ENCODE peak calls at places on chromosomes 4 and X, in seven cellular contexts. L is NCI-H510A, E is M059J, X is small intestine, H is GM23248, M is RCC 7860, Y is GM18507. A is an unnamed sample.

GRCh38 chr4:156505341-156505955 is 466.2 kb downstream of the PDGFC start:
- DNase-seq in X (no peak), H (no peak), E (no peak), Y (no peak), M (no peak), L (no peak), A (no peak)

GRCh38 chr4:117370944-117371665 is 285.7 kb upstream of the TRAM1L1 start:
- DNase-seq in Y (no peak), X (no peak), L (no peak), H (no peak), E (no peak), M (no peak), A (no peak)

GRCh38 chr4:186881521-186882220 is 158.0 kb upstream of the FAT1 start:
- DNase-seq in L (no peak), E (peak), X (no peak), M (peak), Y (no peak), H (peak), A (no peak)

GRCh38 chr4:168864831-168865541 is 145.1 kb downstream of the CBR4 start:
- DNase-seq in X (no peak), M (no peak), L (no peak), E (peak), H (peak), Y (no peak), A (no peak)

GRCh38 chrX:136806891-136807410 is 26.2 kb upstream of the ARHGEF6 start:
- DNase-seq in L (no peak), X (no peak), H (no peak), M (no peak), Y (no peak), E (no peak), A (no peak)

GRCh38 chrX:100648601-100649417 is 4.8 kb downstream of the SRPX2 start:
- DNase-seq in H (peak), L (no peak), Y (no peak), E (peak), X (peak), M (no peak), A (peak)

GRCh38 chrX:77398341-77398740 is 48.8 kb upstream of the FGF16 start:
- DNase-seq in E (no peak), X (no peak), M (no peak), Y (no peak), H (no peak), L (no peak), A (no peak)

GRCh38 chr4:41678086-41678485 is 70.4 kb downstream of the PHOX2B start:
- DNase-seq in L (no peak), X (no peak), Y (no peak), H (peak), E (peak), M (no peak), A (no peak)

GRCh38 chr4:23814606-23815005 is 75.2 kb downstream of the PPARGC1A start:
- DNase-seq in L (no peak), M (no peak), X (no peak), Y (no peak), E (no peak), H (no peak), A (no peak)

GRCh38 chr4:158371158-158371557 is 150.5 kb upstream of the RXFP1 start:
- DNase-seq in Y (no peak), E (peak), X (no peak), L (no peak), M (no peak), H (peak), A (no peak)

GRCh38 chrX:150486011-150486410 is 82.4 kb upstream of the MTM1 start:
- DNase-seq in L (no peak), Y (no peak), E (peak), X (peak), H (peak), M (no peak), A (peak)

GRCh38 chr4:4308800-4309441 is 18.9 kb downstream of the ZBTB49 start:
- DNase-seq in E (peak), X (no peak), M (peak), H (peak), Y (no peak), L (no peak), A (peak)

GRCh38 chrX:46549914-46550313 is 4.7 kb upstream of the ZNF674 start:
- DNase-seq in H (no peak), Y (no peak), L (no peak), E (no peak), X (no peak), M (no peak), A (no peak)

GRCh38 chr4:64824591-64824990 is 415.3 kb upstream of the TECRL start:
- DNase-seq in M (no peak), L (no peak), X (no peak), H (no peak), E (no peak), Y (no peak), A (no peak)

GRCh38 chr4:149140841-149141240 is 674.8 kb downstream of the IQCM start:
- DNase-seq in M (no peak), H (no peak), L (no peak), Y (no peak), X (no peak), E (no peak), A (no peak)

GRCh38 chr4:4763815-4764202 is 95.7 kb upstream of the MSX1 start:
- DNase-seq in Y (no peak), M (no peak), L (no peak), E (no peak), H (peak), X (no peak), A (no peak)

GRCh38 chr4:186657766-186658165 is 65.9 kb downstream of the FAT1 start:
- DNase-seq in E (peak), M (no peak), X (no peak), Y (no peak), L (no peak), H (peak), A (no peak)

GRCh38 chr4:3210467-3210866 is 38.5 kb upstream of the MSANTD1 start:
- DNase-seq in L (no peak), Y (no peak), E (no peak), X (no peak), H (no peak), M (no peak), A (peak)

GRCh38 chr4:56531823-56532222 is 26.2 kb downstream of the ARL9 start:
- DNase-seq in Y (no peak), X (peak), E (no peak), M (no peak), L (no peak), H (peak), A (no peak)

GRCh38 chrX:40012039-40012799 is 85.5 kb downstream of the BCOR start:
- DNase-seq in H (peak), Y (no peak), E (peak), M (no peak), X (peak), L (no peak), A (peak)

GRCh38 chr4:8090312-8090711 is 68.3 kb downstream of the ABLIM2 start:
- DNase-seq in X (peak), M (peak), L (no peak), Y (no peak), E (peak), H (peak), A (no peak)

GRCh38 chrX:154382483-154383069 is 3.5 kb downstream of the EMD start:
- DNase-seq in Y (no peak), M (no peak), E (no peak), L (no peak), X (no peak), H (no peak), A (no peak)

GRCh38 chr4:41209187-41209586 is 5.2 kb downstream of the APBB2 start:
- DNase-seq in Y (no peak), M (no peak), E (peak), H (no peak), L (no peak), X (peak), A (no peak)

GRCh38 chrX:17738002-17738713 is 865 bp downstream of the SCML1 start:
- DNase-seq in E (peak), H (peak), L (peak), M (peak), Y (no peak), X (peak), A (peak)

GRCh38 chr4:1520145-1520661 is 114.0 kb upstream of the NKX1-1 start:
- DNase-seq in M (no peak), Y (no peak), H (no peak), E (no peak), X (no peak), L (no peak), A (no peak)

GRCh38 chrX:10414872-10415703 is 205.3 kb downstream of the MID1 start:
- DNase-seq in Y (no peak), M (peak), L (no peak), E (peak), H (peak), X (no peak), A (no peak)

GRCh38 chr4:2249526-2249991 is 7.6 kb upstream of the HAUS3 start:
- DNase-seq in L (no peak), E (no peak), X (no peak), M (no peak), H (no peak), Y (no peak), A (no peak)

GRCh38 chrX:149631293-149632165 is at the start of gene TMEM185A:
- DNase-seq in H (peak), E (peak), Y (peak), L (peak), X (peak), M (peak), A (peak)

GRCh38 chr4:86054676-86055075 is 305.2 kb downstream of the MAPK10 start:
- DNase-seq in X (no peak), H (no peak), E (no peak), M (no peak), L (no peak), Y (no peak), A (no peak)

GRCh38 chrX:151762802-151763201 is 28.3 kb downstream of the CNGA2 start:
- DNase-seq in H (no peak), E (peak), M (no peak), X (no peak), Y (no peak), L (no peak), A (no peak)

GRCh38 chr4:20440170-20440569 is 188.5 kb downstream of the SLIT2 start:
- DNase-seq in E (no peak), L (no peak), M (no peak), H (no peak), X (no peak), Y (no peak), A (no peak)

GRCh38 chr4:36328130-36328529 is 46.7 kb downstream of the DTHD1 start:
- DNase-seq in H (no peak), L (no peak), E (no peak), Y (no peak), X (no peak), M (no peak), A (no peak)

GRCh38 chrX:19174401-19175025 is 52.2 kb upstream of the ADGRG2 start:
- DNase-seq in E (peak), M (peak), L (no peak), H (peak), Y (no peak), X (no peak), A (no peak)

GRCh38 chr4:186604124-186604627 is 48.8 kb upstream of the MTNR1A start:
- DNase-seq in X (no peak), L (no peak), E (no peak), H (no peak), Y (no peak), M (no peak), A (no peak)

GRCh38 chrX:15739886-15740285 is 1.8 kb downstream of the CA5B start:
- DNase-seq in X (no peak), M (no peak), E (peak), Y (no peak), H (no peak), L (no peak), A (no peak)

GRCh38 chr4:69684821-69685220 is 31.8 kb upstream of the UGT2A1 start:
- DNase-seq in L (no peak), X (no peak), E (no peak), M (no peak), Y (no peak), H (no peak), A (no peak)

GRCh38 chr4:185411833-185412232 is 13.9 kb downstream of the UFSP2 start:
- DNase-seq in X (no peak), L (no peak), M (no peak), H (no peak), E (no peak), Y (no peak), A (no peak)

GRCh38 chrX:43655961-43656494 is at the start of gene MAOA:
- DNase-seq in X (peak), Y (no peak), H (no peak), L (peak), E (peak), M (no peak), A (peak)

GRCh38 chrX:30643313-30643821 is 9.9 kb upstream of the GK start:
- DNase-seq in X (no peak), M (no peak), Y (no peak), E (no peak), H (peak), L (no peak), A (no peak)

A was measured in gastrocnemius medialis.